ENCODE peak calls at places on chromosomes 12 and 14, in ten cellular contexts. One of them, this sample, is unnamed.
A peak's percentile ranks its signal among the peaks of the same experiment; 100 is the strongest.

GRCh38 chr12:51183816-51184215 is 10.9 kb upstream of the TFCP2 start:
- DNase-seq in occipital lobe: peak; percentile 10
- DNase-seq in CD8-positive, alpha-beta memory T cell: no peak
- DNase-seq in stimulated activated CD8-positive, alpha-beta memory T cell treated with anti-CD3 and anti-CD28 coated beads, Interleukin-7, amount 100 ng/mL, for 48 hours: no peak
- DNase-seq in stimulated activated naive CD8-positive, alpha-beta T cell treated with anti-CD3 and anti-CD28 coated beads, Interleukin-15, Interleukin-2, amounts not matched to agents 100 U/mL and 50 U/mL, for 24 hours: no peak
- DNase-seq in hepatic stellate cell: peak; percentile 23
- DNase-seq in PC-3: peak; percentile 1
- DNase-seq in SW480: peak; percentile 12
- DNase-seq in CD4-positive, alpha-beta memory T cell: no peak
- DNase-seq in heart left ventricle: no peak
- DNase-seq in this sample: no peak

GRCh38 chr14:86897224-86897623 is 1095.8 kb downstream of the GALC start:
- DNase-seq in PC-3: no peak
- DNase-seq in stimulated activated CD8-positive, alpha-beta memory T cell treated with anti-CD3 and anti-CD28 coated beads, Interleukin-7, amount 100 ng/mL, for 48 hours: no peak
- DNase-seq in hepatic stellate cell: no peak
- DNase-seq in occipital lobe: no peak
- DNase-seq in SW480: no peak
- DNase-seq in heart left ventricle: no peak
- DNase-seq in CD4-positive, alpha-beta memory T cell: no peak
- DNase-seq in CD8-positive, alpha-beta memory T cell: no peak
- DNase-seq in stimulated activated naive CD8-positive, alpha-beta T cell treated with anti-CD3 and anti-CD28 coated beads, Interleukin-15, Interleukin-2, amounts not matched to agents 100 U/mL and 50 U/mL, for 24 hours: no peak
- DNase-seq in this sample: no peak

GRCh38 chr12:95959107-95959506 is 16.0 kb downstream of the AMDHD1 start:
- DNase-seq in PC-3: peak; percentile 49
- DNase-seq in CD4-positive, alpha-beta memory T cell: no peak
- DNase-seq in CD8-positive, alpha-beta memory T cell: no peak
- DNase-seq in stimulated activated CD8-positive, alpha-beta memory T cell treated with anti-CD3 and anti-CD28 coated beads, Interleukin-7, amount 100 ng/mL, for 48 hours: no peak
- DNase-seq in heart left ventricle: no peak
- DNase-seq in occipital lobe: no peak
- DNase-seq in SW480: peak; percentile 29
- DNase-seq in hepatic stellate cell: peak; percentile 26
- DNase-seq in stimulated activated naive CD8-positive, alpha-beta T cell treated with anti-CD3 and anti-CD28 coated beads, Interleukin-15, Interleukin-2, amounts not matched to agents 100 U/mL and 50 U/mL, for 24 hours: no peak
- DNase-seq in this sample: no peak

GRCh38 chr12:65269603-65270002 is 8.9 kb upstream of the MSRB3 start:
- DNase-seq in CD8-positive, alpha-beta memory T cell: no peak
- DNase-seq in stimulated activated CD8-positive, alpha-beta memory T cell treated with anti-CD3 and anti-CD28 coated beads, Interleukin-7, amount 100 ng/mL, for 48 hours: no peak
- DNase-seq in stimulated activated naive CD8-positive, alpha-beta T cell treated with anti-CD3 and anti-CD28 coated beads, Interleukin-15, Interleukin-2, amounts not matched to agents 100 U/mL and 50 U/mL, for 24 hours: no peak
- DNase-seq in heart left ventricle: no peak
- DNase-seq in hepatic stellate cell: peak; percentile 19
- DNase-seq in occipital lobe: no peak
- DNase-seq in PC-3: peak; percentile 38
- DNase-seq in SW480: no peak
- DNase-seq in CD4-positive, alpha-beta memory T cell: no peak
- DNase-seq in this sample: no peak

GRCh38 chr12:103728323-103728722 is 112.7 kb downstream of the NT5DC3 start:
- DNase-seq in PC-3: no peak
- DNase-seq in CD4-positive, alpha-beta memory T cell: no peak
- DNase-seq in occipital lobe: no peak
- DNase-seq in heart left ventricle: no peak
- DNase-seq in CD8-positive, alpha-beta memory T cell: no peak
- DNase-seq in stimulated activated CD8-positive, alpha-beta memory T cell treated with anti-CD3 and anti-CD28 coated beads, Interleukin-7, amount 100 ng/mL, for 48 hours: no peak
- DNase-seq in hepatic stellate cell: no peak
- DNase-seq in SW480: no peak
- DNase-seq in stimulated activated naive CD8-positive, alpha-beta T cell treated with anti-CD3 and anti-CD28 coated beads, Interleukin-15, Interleukin-2, amounts not matched to agents 100 U/mL and 50 U/mL, for 24 hours: no peak
- DNase-seq in this sample: no peak

GRCh38 chr12:52515927-52516831 is 4.0 kb downstream of the KRT5 start:
- DNase-seq in CD8-positive, alpha-beta memory T cell: no peak
- DNase-seq in stimulated activated naive CD8-positive, alpha-beta T cell treated with anti-CD3 and anti-CD28 coated beads, Interleukin-15, Interleukin-2, amounts not matched to agents 100 U/mL and 50 U/mL, for 24 hours: no peak
- DNase-seq in heart left ventricle: no peak
- DNase-seq in PC-3: peak; percentile 69
- DNase-seq in SW480: peak; percentile 60
- DNase-seq in occipital lobe: no peak
- DNase-seq in hepatic stellate cell: no peak
- DNase-seq in CD4-positive, alpha-beta memory T cell: no peak
- DNase-seq in stimulated activated CD8-positive, alpha-beta memory T cell treated with anti-CD3 and anti-CD28 coated beads, Interleukin-7, amount 100 ng/mL, for 48 hours: no peak
- DNase-seq in this sample: no peak

GRCh38 chr14:93923586-93923985 is 3.6 kb upstream of the FAM181A start:
- DNase-seq in hepatic stellate cell: no peak
- DNase-seq in PC-3: no peak
- DNase-seq in occipital lobe: no peak
- DNase-seq in stimulated activated naive CD8-positive, alpha-beta T cell treated with anti-CD3 and anti-CD28 coated beads, Interleukin-15, Interleukin-2, amounts not matched to agents 100 U/mL and 50 U/mL, for 24 hours: no peak
- DNase-seq in stimulated activated CD8-positive, alpha-beta memory T cell treated with anti-CD3 and anti-CD28 coated beads, Interleukin-7, amount 100 ng/mL, for 48 hours: no peak
- DNase-seq in CD4-positive, alpha-beta memory T cell: no peak
- DNase-seq in heart left ventricle: no peak
- DNase-seq in CD8-positive, alpha-beta memory T cell: no peak
- DNase-seq in SW480: no peak
- DNase-seq in this sample: no peak

GRCh38 chr12:49621651-49622500 is 1.5 kb upstream of the PRPF40B start:
- DNase-seq in stimulated activated CD8-positive, alpha-beta memory T cell treated with anti-CD3 and anti-CD28 coated beads, Interleukin-7, amount 100 ng/mL, for 48 hours: no peak
- DNase-seq in PC-3: no peak
- DNase-seq in CD8-positive, alpha-beta memory T cell: no peak
- DNase-seq in stimulated activated naive CD8-positive, alpha-beta T cell treated with anti-CD3 and anti-CD28 coated beads, Interleukin-15, Interleukin-2, amounts not matched to agents 100 U/mL and 50 U/mL, for 24 hours: no peak
- DNase-seq in heart left ventricle: no peak
- DNase-seq in CD4-positive, alpha-beta memory T cell: no peak
- DNase-seq in hepatic stellate cell: no peak
- DNase-seq in occipital lobe: no peak
- DNase-seq in SW480: no peak
- DNase-seq in this sample: no peak

GRCh38 chr12:89951050-89951693 is 242.5 kb upstream of the ATP2B1 start:
- DNase-seq in PC-3: peak; percentile 97
- DNase-seq in CD4-positive, alpha-beta memory T cell: no peak
- DNase-seq in CD8-positive, alpha-beta memory T cell: no peak
- DNase-seq in stimulated activated naive CD8-positive, alpha-beta T cell treated with anti-CD3 and anti-CD28 coated beads, Interleukin-15, Interleukin-2, amounts not matched to agents 100 U/mL and 50 U/mL, for 24 hours: no peak
- DNase-seq in hepatic stellate cell: no peak
- DNase-seq in occipital lobe: no peak
- DNase-seq in heart left ventricle: no peak
- DNase-seq in stimulated activated CD8-positive, alpha-beta memory T cell treated with anti-CD3 and anti-CD28 coated beads, Interleukin-7, amount 100 ng/mL, for 48 hours: peak; percentile 12
- DNase-seq in SW480: peak; percentile 23
- DNase-seq in this sample: no peak

GRCh38 chr12:69252033-69252432 is 12.7 kb downstream of the CPSF6 start:
- DNase-seq in PC-3: no peak
- DNase-seq in SW480: no peak
- DNase-seq in occipital lobe: no peak
- DNase-seq in heart left ventricle: no peak
- DNase-seq in stimulated activated naive CD8-positive, alpha-beta T cell treated with anti-CD3 and anti-CD28 coated beads, Interleukin-15, Interleukin-2, amounts not matched to agents 100 U/mL and 50 U/mL, for 24 hours: no peak
- DNase-seq in stimulated activated CD8-positive, alpha-beta memory T cell treated with anti-CD3 and anti-CD28 coated beads, Interleukin-7, amount 100 ng/mL, for 48 hours: no peak
- DNase-seq in CD4-positive, alpha-beta memory T cell: no peak
- DNase-seq in CD8-positive, alpha-beta memory T cell: no peak
- DNase-seq in hepatic stellate cell: no peak
- DNase-seq in this sample: no peak

GRCh38 chr12:54364413-54364812 is at the start of gene GPR84:
- DNase-seq in stimulated activated naive CD8-positive, alpha-beta T cell treated with anti-CD3 and anti-CD28 coated beads, Interleukin-15, Interleukin-2, amounts not matched to agents 100 U/mL and 50 U/mL, for 24 hours: no peak
- DNase-seq in hepatic stellate cell: no peak
- DNase-seq in SW480: no peak
- DNase-seq in occipital lobe: no peak
- DNase-seq in heart left ventricle: no peak
- DNase-seq in stimulated activated CD8-positive, alpha-beta memory T cell treated with anti-CD3 and anti-CD28 coated beads, Interleukin-7, amount 100 ng/mL, for 48 hours: peak; percentile 45
- DNase-seq in CD4-positive, alpha-beta memory T cell: no peak
- DNase-seq in CD8-positive, alpha-beta memory T cell: no peak
- DNase-seq in PC-3: no peak
- DNase-seq in this sample: no peak

GRCh38 chr12:50232771-50233209 is 50.5 kb downstream of the LIMA1 start:
- DNase-seq in hepatic stellate cell: no peak
- DNase-seq in CD8-positive, alpha-beta memory T cell: no peak
- DNase-seq in occipital lobe: no peak
- DNase-seq in heart left ventricle: no peak
- DNase-seq in stimulated activated naive CD8-positive, alpha-beta T cell treated with anti-CD3 and anti-CD28 coated beads, Interleukin-15, Interleukin-2, amounts not matched to agents 100 U/mL and 50 U/mL, for 24 hours: no peak
- DNase-seq in stimulated activated CD8-positive, alpha-beta memory T cell treated with anti-CD3 and anti-CD28 coated beads, Interleukin-7, amount 100 ng/mL, for 48 hours: no peak
- DNase-seq in SW480: no peak
- DNase-seq in PC-3: no peak
- DNase-seq in CD4-positive, alpha-beta memory T cell: no peak
- DNase-seq in this sample: no peak

This sample was measured in naive thymus-derived CD4-positive, alpha-beta T cell.